ENCODE peak calls at places on chromosome 9, in five cellular contexts. X, O, D, P and Y are unnamed samples.

GRCh38 chr9:13588151-13589043 is 308.9 kb upstream of the MPDZ start:
- DNase-seq in X (no peak), O (no peak), D (no peak), P (no peak), Y (no peak)

GRCh38 chr9:128877852-128878251 is 3.9 kb downstream of the KYAT1 start:
- DNase-seq in X (no peak), O (no peak), D (no peak), P (no peak), Y (no peak)

GRCh38 chr9:31347082-31347617 is 1037.3 kb upstream of the ACO1 start:
- DNase-seq in X (peak; percentile 3), O (no peak), D (no peak), P (no peak), Y (no peak)

GRCh38 chr9:77879344-77880089 is 152.1 kb downstream of the GNAQ start:
- DNase-seq in X (peak; percentile 80), O (no peak), D (no peak), P (no peak), Y (no peak)

GRCh38 chr9:88802533-88802932 is 188.7 kb upstream of the S1PR3 start:
- DNase-seq in X (no peak), O (no peak), D (no peak), P (no peak), Y (no peak)

GRCh38 chr9:19629506-19629905 is 159.3 kb downstream of the SLC24A2 start:
- DNase-seq in X (no peak), O (no peak), D (no peak), P (no peak), Y (no peak)

GRCh38 chr9:112377087-112377486 is 2.8 kb upstream of the HSDL2 start:
- DNase-seq in X (no peak), O (no peak), D (no peak), P (no peak), Y (no peak)

GRCh38 chr9:23829580-23830458 is 3.8 kb upstream of the ELAVL2 start:
- DNase-seq in X (no peak), O (no peak), D (no peak), P (no peak), Y (no peak)

GRCh38 chr9:109002141-109002540 is 11.2 kb downstream of the CTNNAL1 start:
- DNase-seq in X (no peak), O (no peak), D (no peak), P (no peak), Y (peak; percentile 94)

GRCh38 chr9:79764377-79764776 is 192.6 kb downstream of the TLE4 start:
- DNase-seq in X (peak; percentile 98), O (peak; percentile 34), D (peak; percentile 92), P (no peak), Y (peak; percentile 54)

GRCh38 chr9:134291961-134292871 is 34.0 kb upstream of the RXRA start:
- DNase-seq in X (no peak), O (no peak), D (no peak), P (peak; percentile 14), Y (no peak)

GRCh38 chr9:133619791-133620190 is 10.6 kb upstream of the FAM163B start:
- DNase-seq in X (no peak), O (peak; percentile 26), D (no peak), P (no peak), Y (no peak)

GRCh38 chr9:90420714-90421513 is 221.7 kb downstream of the DIRAS2 start:
- DNase-seq in X (peak; percentile 11), O (no peak), D (no peak), P (no peak), Y (no peak)

GRCh38 chr9:76893395-76893932 is 12.4 kb downstream of the PRUNE2 start:
- DNase-seq in X (peak; percentile 46), O (no peak), D (no peak), P (no peak), Y (peak; percentile 34)

GRCh38 chr9:16131269-16131668 is 578.4 kb downstream of the CCDC171 start:
- DNase-seq in X (peak; percentile 61), O (no peak), D (no peak), P (no peak), Y (no peak)

GRCh38 chr9:97689401-97689800 is 7.7 kb downstream of the XPA start:
- DNase-seq in X (peak; percentile 56), O (no peak), D (no peak), P (no peak), Y (no peak)

GRCh38 chr9:108854641-108855528 is 901 bp downstream of the ACTL7B start:
- DNase-seq in X (no peak), O (no peak), D (no peak), P (no peak), Y (no peak)

GRCh38 chr9:116905131-116905724 is 218.1 kb downstream of the TRIM32 start:
- DNase-seq in X (no peak), O (no peak), D (no peak), P (no peak), Y (no peak)

GRCh38 chr9:27377147-27377807 is 80.3 kb upstream of the EQTN start:
- DNase-seq in X (no peak), O (no peak), D (no peak), P (no peak), Y (no peak)

GRCh38 chr9:91207889-91208651 is 153.6 kb downstream of the AUH start:
- DNase-seq in X (peak; percentile 58), O (peak; percentile 63), D (peak; percentile 28), P (no peak), Y (no peak)

GRCh38 chr9:98597372-98597771 is 111.4 kb downstream of the GABBR2 start:
- DNase-seq in X (peak; percentile 62), O (no peak), D (no peak), P (no peak), Y (no peak)

GRCh38 chr9:14941487-14941886 is 31.3 kb upstream of the FREM1 start:
- DNase-seq in X (no peak), O (no peak), D (no peak), P (no peak), Y (no peak)

GRCh38 chr9:2053883-2054845 is 39.0 kb downstream of the SMARCA2 start:
- DNase-seq in X (peak; percentile 94), O (peak; percentile 45), D (peak; percentile 44), P (no peak), Y (peak; percentile 4)

GRCh38 chr9:79684711-79685575 is 113.2 kb downstream of the TLE4 start:
- DNase-seq in X (peak; percentile 63), O (no peak), D (no peak), P (no peak), Y (peak; percentile 87)

GRCh38 chr9:90385126-90385525 is 257.5 kb downstream of the DIRAS2 start:
- DNase-seq in X (no peak), O (no peak), D (no peak), P (no peak), Y (peak; percentile 4)

GRCh38 chr9:136799854-136800657 is 3.9 kb downstream of the CCDC183 start:
- DNase-seq in X (peak; percentile 42), O (peak; percentile 95), D (no peak), P (peak; percentile 85), Y (peak; percentile 30)

GRCh38 chr9:136796238-136796774 is at the start of gene CCDC183:
- DNase-seq in X (no peak), O (no peak), D (no peak), P (no peak), Y (no peak)

GRCh38 chr9:136798708-136799078 is 2.6 kb downstream of the CCDC183 start:
- DNase-seq in X (no peak), O (no peak), D (no peak), P (no peak), Y (no peak)

GRCh38 chr9:136802321-136802720 is 5.4 kb upstream of the RABL6 start:
- DNase-seq in X (no peak), O (peak; percentile 2), D (no peak), P (no peak), Y (no peak)

DNA sequence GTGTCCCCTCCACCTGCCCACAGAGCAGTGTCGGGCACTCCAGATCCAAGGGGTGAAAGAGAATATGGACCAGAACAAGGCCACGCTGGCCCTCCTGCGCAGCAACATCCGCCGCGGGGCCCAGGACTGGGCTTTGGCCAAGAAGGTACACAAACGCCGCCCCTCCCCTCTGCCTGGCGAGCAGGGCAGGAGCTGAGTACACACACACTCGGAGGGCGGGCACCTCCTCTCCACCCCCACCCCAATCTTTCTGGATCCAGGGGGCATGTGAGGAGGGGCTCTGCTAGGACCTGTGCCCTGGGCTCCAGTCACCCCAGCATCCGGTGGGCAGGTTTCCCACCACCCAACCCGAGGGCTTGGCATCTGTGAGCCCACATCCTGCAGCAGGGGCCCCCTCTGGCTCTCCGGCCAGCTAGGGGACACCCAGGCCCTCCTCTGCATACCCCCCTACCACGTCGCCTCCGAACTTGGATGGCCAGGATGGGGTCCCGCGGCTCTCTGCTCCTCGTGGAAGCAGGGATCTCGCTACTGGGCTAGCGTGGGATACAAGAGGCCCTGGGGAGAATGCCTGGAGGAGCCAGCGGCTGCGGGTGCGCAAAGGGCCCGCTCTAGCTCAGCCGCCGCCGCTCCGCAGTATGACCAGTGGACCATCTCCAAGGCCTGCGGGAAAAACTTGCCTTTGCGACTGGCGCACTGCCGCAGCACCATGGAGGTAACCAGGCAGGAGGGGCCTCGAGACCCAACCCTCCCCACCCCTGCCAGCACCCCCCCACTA is 3.1 kb downstream of the CCDC183 start:
- DNase-seq in X (no peak), O (peak; percentile 87), D (no peak), P (no peak), Y (no peak)
- H3K4me3 ChIP-seq in X (no peak overlapping the region), O (no peak overlapping the region), D (no peak overlapping the region), P (peak overlapping the region; percentile 66), Y (peak overlapping the region; percentile 42)

GRCh38 chr9:83457005-83457404 is 81.2 kb downstream of the FRMD3 start:
- DNase-seq in X (no peak), O (no peak), D (no peak), P (no peak), Y (no peak)
- TF ChIP-seq CTCF in X (no peak), O (no peak), D (no peak), P (no peak), Y (no peak)

GRCh38 chr9:130556396-130557076 is 22.8 kb upstream of the FUBP3 start:
- DNase-seq in X (no peak), O (no peak), D (no peak), P (no peak), Y (no peak)

GRCh38 chr9:130555061-130555460 is 24.3 kb upstream of the FUBP3 start:
- DNase-seq in X (no peak), O (no peak), D (no peak), P (no peak), Y (no peak)

GRCh38 chr9:130557077-130557468 is 22.3 kb upstream of the FUBP3 start:
- DNase-seq in X (no peak), O (no peak), D (no peak), P (no peak), Y (no peak)

GRCh38 chr9:130554606-130555005 is 24.8 kb upstream of the FUBP3 start:
- DNase-seq in X (no peak), O (no peak), D (no peak), P (no peak), Y (no peak)

GRCh38 chr9:130555968-130556367 is 23.4 kb upstream of the FUBP3 start:
- DNase-seq in X (peak; percentile 47), O (no peak), D (no peak), P (no peak), Y (no peak)
- H3K4me3 ChIP-seq in X (no peak overlapping the region), O (no peak overlapping the region), D (no peak overlapping the region), P (no peak overlapping the region), Y (no peak overlapping the region)

DNA sequence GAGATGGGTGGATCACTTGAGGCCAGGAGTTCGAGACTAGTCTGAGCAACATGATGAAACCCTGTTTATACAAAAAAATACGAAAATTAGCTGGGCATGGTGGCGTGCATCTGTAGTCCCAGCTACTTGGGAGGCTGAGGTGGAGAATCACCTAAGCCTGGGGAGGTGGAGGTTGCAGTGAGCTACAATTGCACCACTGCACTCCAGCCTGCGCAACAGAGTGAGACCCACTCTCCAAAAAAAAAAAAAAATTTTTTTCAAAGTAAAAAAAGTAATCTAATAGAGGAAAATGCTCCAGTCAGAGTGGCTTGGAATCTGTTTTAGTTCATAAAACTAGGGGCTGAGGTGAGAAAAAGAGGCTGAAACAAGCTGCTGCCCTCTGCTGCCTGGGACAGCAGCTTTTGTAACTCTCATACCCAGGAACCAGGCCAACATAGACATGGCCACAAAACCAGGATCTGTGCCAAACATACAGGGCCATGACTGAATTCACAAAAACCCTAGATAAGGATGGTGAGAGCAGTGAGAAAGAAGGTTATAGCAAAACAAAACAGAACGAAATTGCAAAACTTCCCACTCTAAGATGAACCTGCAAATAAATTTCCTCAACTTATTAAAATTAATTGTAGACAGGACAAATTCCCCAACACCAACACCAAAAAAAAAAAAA is 13.1 kb upstream of the DCAF12 start:
- DNase-seq in X (peak; percentile 92), O (peak; percentile 91), D (peak; percentile 81), P (peak; percentile 36), Y (peak; percentile 73)
- TF ChIP-seq CTCF in X (peak; percentile 38), O (peak; percentile 52), D (peak; percentile 37), P (peak; percentile 54), Y (peak; percentile 66)